ENCODE peak calls at places on chromosomes 16 and 17, in nine cellular contexts. D is pancreas; X is heart right ventricle; Q is stimulated activated CD8-positive, alpha-beta memory T cell treated with anti-CD3 and anti-CD28 coated beads, Interleukin-4, amount 100 ng/mL, for 24 hours; Z is GDM1; V is aorta; W is naive thymus-derived CD8-positive, alpha-beta T cell; O is endothelial cell; A is GF-D8. B is an unnamed sample.

GRCh38 chr16:84194018-84194417 is 3.1 kb downstream of the ADAD2 start:
- DNase-seq in D (no peak), O (no peak), W (no peak), Z (no peak), X (no peak), Q (no peak), A (no peak), V (no peak), B (no peak)

GRCh38 chr17:19718613-19719364 is 2.4 kb upstream of the SLC47A2 start:
- DNase-seq in A (no peak), W (no peak), V (no peak), O (peak), X (no peak), D (peak), Z (no peak), Q (no peak), B (no peak)

GRCh38 chr17:56593073-56593740 is at the start of gene NOG:
- DNase-seq in V (peak), X (peak), Q (peak), Z (peak), D (peak), W (peak), A (no peak), O (peak), B (peak)

GRCh38 chr16:7086842-7087616 is 245.6 kb upstream of the RBFOX1 start:
- DNase-seq in Z (no peak), Q (no peak), V (no peak), X (peak), D (peak), W (no peak), O (peak), A (no peak), B (no peak)

GRCh38 chr17:78355701-78356100 is 4.2 kb downstream of the SOCS3 start:
- DNase-seq in X (no peak), O (no peak), D (no peak), W (no peak), Z (no peak), A (no peak), V (no peak), Q (no peak), B (no peak)

GRCh38 chr17:72139213-72139612 is 18.4 kb downstream of the SOX9 start:
- DNase-seq in Z (no peak), X (no peak), A (no peak), W (no peak), D (no peak), O (no peak), Q (no peak), V (no peak), B (no peak)

GRCh38 chr17:79041041-79041570 is 17.1 kb downstream of the C1QTNF1 start:
- DNase-seq in D (peak), O (no peak), W (no peak), A (no peak), V (peak), Z (no peak), Q (no peak), X (no peak), B (no peak)

GRCh38 chr17:56870163-56870651 is 36.3 kb downstream of the DGKE start:
- DNase-seq in D (no peak), Z (no peak), V (no peak), Q (no peak), O (no peak), A (no peak), X (no peak), W (no peak), B (no peak)

GRCh38 chr16:10983175-10983558 is 38.8 kb downstream of the CLEC16A start:
- DNase-seq in Z (no peak), V (no peak), D (no peak), O (no peak), A (no peak), W (no peak), Q (no peak), X (no peak), B (no peak)

GRCh38 chr17:35214192-35214591 is 20.0 kb upstream of the SLC35G3 start:
- DNase-seq in D (no peak), W (peak), X (no peak), A (no peak), Z (no peak), O (no peak), Q (no peak), V (no peak), B (no peak)

GRCh38 chr17:30352247-30352814 is 18.5 kb upstream of the TMIGD1 start:
- DNase-seq in X (no peak), D (no peak), W (no peak), Q (no peak), O (no peak), Z (no peak), V (no peak), A (no peak), B (no peak)

GRCh38 chr16:67395458-67396158 is 2.3 kb upstream of the TPPP3 start:
- DNase-seq in Q (no peak), D (peak), A (no peak), O (no peak), V (no peak), Z (no peak), W (no peak), X (no peak), B (no peak)

GRCh38 chr17:35716897-35717839 is 14.3 kb upstream of the RASL10B start:
- DNase-seq in Z (no peak), O (no peak), A (no peak), D (no peak), V (no peak), Q (no peak), W (no peak), X (no peak), B (peak)

GRCh38 chr17:78108726-78109488 is 19.6 kb downstream of the TMC6 start:
- DNase-seq in O (no peak), D (no peak), W (no peak), X (no peak), A (no peak), Q (no peak), Z (no peak), V (peak), B (peak)

GRCh38 chr16:67268136-67268579 is 11.2 kb upstream of the PLEKHG4 start:
- DNase-seq in Z (no peak), V (peak), O (no peak), D (no peak), X (peak), A (no peak), Q (no peak), W (no peak), B (peak)

GRCh38 chr17:43949777-43950176 is 4.0 kb downstream of the PYY start:
- DNase-seq in W (no peak), Z (no peak), A (no peak), V (no peak), Q (no peak), D (no peak), X (no peak), O (no peak), B (no peak)

GRCh38 chr16:10153993-10154788 is 28.0 kb downstream of the GRIN2A start:
- DNase-seq in D (no peak), A (no peak), W (no peak), Q (no peak), Z (no peak), V (no peak), X (no peak), O (no peak), B (no peak)

GRCh38 chr17:50637829-50638571 is 3.3 kb downstream of the ABCC3 start:
- DNase-seq in W (no peak), X (no peak), A (no peak), V (no peak), Z (no peak), O (no peak), D (no peak), Q (no peak), B (no peak)

B was measured in tibial artery.